ENCODE peak calls at places on chromosomes 13 and 19, in four cellular contexts. C is fibroblast of pulmonary artery, J is heart right ventricle, K is adrenal gland. L is an unnamed sample.

GRCh38 chr13:39554371-39554770 is 48.6 kb downstream of the LHFPL6 start:
- DNase-seq in C (no peak), J (no peak), K (no peak), L (no peak)

GRCh38 chr13:44578064-44578394 is 1.9 kb upstream of the TSC22D1 start:
- DNase-seq in C (no peak), J (no peak), K (no peak), L (no peak)

GRCh38 chr19:32012886-32013635 is 332.3 kb upstream of the ZNF507 start:
- DNase-seq in C (no peak), J (no peak), K (no peak), L (no peak)

GRCh38 chr13:106523566-106523965 is 11.9 kb downstream of the EFNB2 start:
- DNase-seq in C (no peak), J (no peak), K (no peak), L (no peak)

GRCh38 chr19:17766543-17767131 is 15.4 kb downstream of the FCHO1 start:
- DNase-seq in C (peak; percentile 90), J (peak; percentile 81), K (peak; percentile 93), L (no peak)

GRCh38 chr19:1649706-1650626 is 2.4 kb downstream of the TCF3 start:
- DNase-seq in C (no peak), J (no peak), K (no peak), L (no peak)

GRCh38 chr13:113949546-113949945 is 24.3 kb downstream of the C13orf46 start:
- DNase-seq in C (no peak), J (no peak), K (no peak), L (no peak)

GRCh38 chr19:49210108-49210900 is 52.7 kb downstream of the TRPM4 start:
- DNase-seq in C (no peak), J (no peak), K (peak; percentile 65), L (no peak)

GRCh38 chr19:12365094-12365371 is 450 bp downstream of the ZNF442 start:
- DNase-seq in C (peak; percentile 36), J (no peak), K (peak; percentile 48), L (peak; percentile 59)

GRCh38 chr19:48355555-48355954 is 8.2 kb downstream of the TMEM143 start:
- DNase-seq in C (no peak), J (no peak), K (no peak), L (no peak)

GRCh38 chr19:17778621-17779280 is 16.2 kb upstream of the B3GNT3 start:
- DNase-seq in C (no peak), J (no peak), K (no peak), L (no peak)

GRCh38 chr13:36673838-36674326 is at the start of gene SERTM1:
- DNase-seq in C (peak; percentile 8), J (peak; percentile 49), K (no peak), L (no peak)

GRCh38 chr13:74301200-74302063 is 167.2 kb upstream of the KLF12 start:
- DNase-seq in C (no peak), J (no peak), K (no peak), L (no peak)

GRCh38 chr19:1579222-1579621 is 11.1 kb upstream of the MEX3D start:
- DNase-seq in C (no peak), J (no peak), K (no peak), L (no peak)

GRCh38 chr13:33543631-33544030 is 258.1 kb upstream of the STARD13 start:
- DNase-seq in C (peak; percentile 14), J (no peak), K (no peak), L (no peak)

GRCh38 chr19:45150180-45150579 is 10.6 kb downstream of the NKPD1 start:
- DNase-seq in C (no peak), J (no peak), K (no peak), L (no peak)

GRCh38 chr19:2461751-2462634 is 5.2 kb upstream of the LMNB2 start:
- DNase-seq in C (peak; percentile 55), J (peak; percentile 68), K (no peak), L (peak; percentile 90)

GRCh38 chr19:743168-743687 is 7.7 kb upstream of the MISP start:
- DNase-seq in C (no peak), J (no peak), K (peak; percentile 48), L (no peak)

DNA sequence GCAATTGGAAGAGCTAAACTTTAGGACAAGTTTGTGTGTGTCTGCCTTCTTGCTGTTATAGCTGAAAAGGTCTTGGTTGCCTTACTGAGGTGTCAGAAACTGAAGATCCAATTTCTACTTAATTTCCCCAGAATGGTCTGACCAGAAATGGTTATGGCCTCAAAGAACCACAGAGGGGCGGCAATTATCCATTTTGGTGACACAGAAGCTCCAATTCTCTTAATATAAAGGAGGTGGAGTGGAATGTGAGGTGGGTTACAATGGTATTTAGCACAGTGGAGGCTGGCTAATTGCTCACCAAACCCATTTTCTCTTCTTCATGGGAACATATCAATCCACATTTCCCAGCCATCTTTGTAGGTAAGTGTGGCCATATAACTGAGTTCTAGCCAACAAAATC is 1157.2 kb downstream of the OLFM4 start:
- DNase-seq in C (no peak), J (no peak), K (no peak), L (no peak)
- TF ChIP-seq CTCF in C (no peak), J (no peak), K (no peak), L (no peak)

GRCh38 chr19:47243364-47243775 is 12.4 kb upstream of the BBC3 start:
- DNase-seq in C (no peak), J (no peak), K (no peak), L (no peak)

GRCh38 chr19:47243776-47244547 is 12.4 kb upstream of the CCDC9 start:
- DNase-seq in C (peak; percentile 98), J (peak; percentile 91), K (peak; percentile 95), L (peak; percentile 91)

GRCh38 chr19:47241919-47242644 is 11.1 kb upstream of the BBC3 start:
- DNase-seq in C (no peak), J (no peak), K (no peak), L (no peak)

GRCh38 chr19:47247308-47247990 is 8.9 kb upstream of the CCDC9 start:
- DNase-seq in C (peak; percentile 86), J (peak; percentile 83), K (peak; percentile 82), L (peak; percentile 72)
- TF ChIP-seq CTCF in C (peak; percentile 90), J (peak; percentile 91), K (peak; percentile 91), L (peak; percentile 84)

GRCh38 chr19:42424712-42425131 is 2.5 kb downstream of the LIPE start:
- DNase-seq in C (no peak), J (peak; percentile 30), K (peak; percentile 63), L (no peak)
- TF ChIP-seq CTCF in C (peak; percentile 8), J (no peak), K (peak; percentile 22), L (no peak)

DNA sequence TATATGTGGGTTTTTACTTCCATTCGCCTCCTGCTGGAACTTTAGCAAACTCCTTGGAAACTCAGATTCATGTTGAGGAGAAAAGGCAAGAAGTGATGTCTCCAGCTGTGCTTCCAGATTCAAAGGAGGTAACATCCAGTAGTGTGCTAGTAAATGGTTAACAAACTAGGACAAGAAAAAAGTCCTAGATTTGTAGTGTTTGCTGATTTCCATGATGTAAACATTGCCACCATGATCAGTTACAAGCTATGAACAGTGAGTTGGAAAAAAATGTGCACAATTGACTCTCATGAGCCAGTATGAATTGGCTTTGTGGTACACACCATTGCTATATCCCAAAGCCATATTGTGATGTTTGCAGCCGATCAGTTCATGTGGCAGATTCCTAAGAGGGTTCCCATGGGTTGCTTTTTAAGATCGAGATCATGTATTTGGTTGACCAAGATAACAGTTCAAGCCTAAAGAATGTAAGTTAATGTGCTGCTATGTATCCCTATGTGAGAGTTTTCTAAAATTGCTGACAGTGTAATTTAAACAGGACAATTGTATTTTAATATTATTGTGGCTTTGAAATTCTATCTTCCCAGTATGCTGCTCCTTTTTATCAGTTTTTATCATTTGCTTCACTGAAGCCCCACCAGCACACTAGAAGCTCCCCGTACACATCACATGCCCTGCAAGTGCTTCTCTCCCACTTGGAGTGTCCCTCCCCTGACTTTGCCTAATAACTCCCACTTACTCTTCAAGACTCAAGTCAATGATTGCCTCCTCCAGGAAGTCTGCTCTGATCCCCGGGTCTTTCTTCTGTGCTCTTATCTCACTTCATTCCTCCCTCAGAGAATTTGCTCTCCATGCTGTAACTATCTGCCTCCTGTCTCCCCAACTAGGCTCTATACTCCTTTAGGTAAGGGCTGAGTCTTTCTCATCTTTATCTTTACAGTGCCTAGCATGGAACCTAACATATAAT is 148.3 kb downstream of the RGCC start:
- DNase-seq in C (no peak), J (no peak), K (no peak), L (no peak)
- TF ChIP-seq CTCF in C (peak; percentile 10), J (no peak), K (no peak), L (no peak)